ENCODE peak calls at places on chromosomes 3 and 15, in ten cellular contexts. D, J, Y, A, Q, V, R, Z, X and K are unnamed samples.

GRCh38 chr3:42431099-42431498 is 20.7 kb upstream of the LYZL4 start:
- DNase-seq in D (no peak), J (no peak), Y (peak; percentile 37), A (no peak), Q (no peak), V (no peak), R (no peak), Z (no peak), X (no peak), K (no peak)

GRCh38 chr3:111807826-111808225 is 51.2 kb upstream of the PHLDB2 start:
- DNase-seq in D (no peak), J (no peak), Y (no peak), A (no peak), Q (no peak), V (no peak), R (no peak), Z (no peak), X (no peak), K (no peak)

GRCh38 chr15:69893863-69894262 is 203.9 kb downstream of the TLE3 start:
- DNase-seq in D (no peak), J (no peak), Y (peak; percentile 35), A (peak; percentile 60), Q (no peak), V (no peak), R (peak; percentile 79), Z (peak; percentile 54), X (peak; percentile 43), K (no peak)

GRCh38 chr3:125957674-125958510 is 11.1 kb upstream of the ROPN1B start:
- DNase-seq in D (peak; percentile 76), J (no peak), Y (peak; percentile 45), A (no peak), Q (peak; percentile 28), V (no peak), R (no peak), Z (peak; percentile 45), X (no peak), K (no peak)

GRCh38 chr15:99416191-99417188 is 149.3 kb upstream of the MEF2A start:
- DNase-seq in D (no peak), J (no peak), Y (no peak), A (no peak), Q (no peak), V (no peak), R (no peak), Z (peak; percentile 13), X (no peak), K (no peak)

GRCh38 chr3:90261481-90262433 is 1154.3 kb downstream of the EPHA3 start:
- DNase-seq in D (no peak), J (no peak), Y (no peak), A (no peak), Q (no peak), V (no peak), R (no peak), Z (no peak), X (no peak), K (no peak)

GRCh38 chr3:32045091-32045964 is 61.1 kb upstream of the GPD1L start:
- DNase-seq in D (no peak), J (peak; percentile 53), Y (peak; percentile 39), A (peak; percentile 81), Q (peak; percentile 26), V (peak; percentile 46), R (peak; percentile 78), Z (no peak), X (peak; percentile 42), K (peak; percentile 74)

GRCh38 chr3:172090035-172090434 is 50.7 kb downstream of the FNDC3B start:
- DNase-seq in D (no peak), J (no peak), Y (no peak), A (no peak), Q (no peak), V (no peak), R (no peak), Z (no peak), X (no peak), K (no peak)

DNA sequence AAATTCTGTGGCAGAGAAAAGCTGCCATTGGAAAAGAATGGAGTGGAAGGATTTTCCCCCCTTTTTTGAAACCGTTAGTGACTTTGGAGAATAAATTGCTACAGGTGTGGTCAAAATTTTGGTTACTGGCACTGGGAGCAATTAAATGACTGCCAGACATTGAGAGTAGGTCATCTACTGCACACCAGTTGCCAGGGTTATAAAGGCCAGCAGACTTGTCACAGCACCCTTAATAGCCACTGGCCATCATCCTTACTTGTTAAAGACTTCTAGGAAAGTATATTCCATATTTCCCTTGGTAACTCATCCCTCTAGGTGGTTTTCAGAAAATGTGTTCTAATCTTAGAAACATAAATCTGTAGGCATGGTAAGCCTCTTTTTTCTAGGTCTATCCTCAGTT is 8.0 kb downstream of the PIK3CA start:
- DNase-seq in D (no peak), J (no peak), Y (no peak), A (no peak), Q (no peak), V (no peak), R (peak; percentile 28), Z (no peak), X (no peak), K (no peak)
- H3K27ac ChIP-seq in D (no peak overlapping the region), J (no peak overlapping the region), Y (no peak overlapping the region), A (no peak overlapping the region), Q (no peak overlapping the region), V (no peak overlapping the region), R (no peak overlapping the region), Z (no peak overlapping the region), X (no peak overlapping the region), K (no peak overlapping the region)

GRCh38 chr15:33654859-33655258 is 313.4 kb upstream of the CHRM5 start:
- DNase-seq in D (no peak), J (no peak), Y (no peak), A (no peak), Q (no peak), V (no peak), R (peak; percentile 34), Z (peak; percentile 35), X (no peak), K (no peak)
- TF ChIP-seq CTCF in D (no peak), J (no peak), Y (no peak), A (no peak), Q (no peak), V (no peak), R (no peak), Z (no peak), X (no peak), K (no peak)

GRCh38 chr3:33219175-33219487 is 521 bp upstream of the SUSD5 start:
- DNase-seq in D (no peak), J (no peak), Y (no peak), A (no peak), Q (no peak), V (no peak), R (no peak), Z (peak; percentile 16), X (no peak), K (no peak)

GRCh38 chr3:33221241-33221640 is 2.6 kb upstream of the SUSD5 start:
- DNase-seq in D (no peak), J (no peak), Y (no peak), A (no peak), Q (no peak), V (no peak), R (no peak), Z (no peak), X (no peak), K (no peak)

GRCh38 chr3:33215739-33216138 is 2.9 kb downstream of the SUSD5 start:
- DNase-seq in D (no peak), J (no peak), Y (no peak), A (no peak), Q (no peak), V (no peak), R (no peak), Z (no peak), X (no peak), K (no peak)

GRCh38 chr3:33218072-33218445 is 551 bp downstream of the SUSD5 start:
- DNase-seq in D (no peak), J (no peak), Y (no peak), A (no peak), Q (no peak), V (no peak), R (no peak), Z (no peak), X (no peak), K (peak; percentile 57)

GRCh38 chr3:33218446-33219174 is at the start of gene SUSD5:
- DNase-seq in D (peak; percentile 87), J (peak; percentile 31), Y (peak; percentile 24), A (peak; percentile 51), Q (peak; percentile 12), V (no peak), R (no peak), Z (peak; percentile 41), X (no peak), K (peak; percentile 56)
- TF ChIP-seq POLR2A in D (no peak), J (no peak), Y (no peak), A (no peak), Q (no peak), V (no peak), R (no peak), Z (no peak), X (no peak), K (peak; percentile 17)

GRCh38 chr3:191634902-191635301 is 173.9 kb downstream of the PYDC2 start:
- DNase-seq in D (no peak), J (no peak), Y (no peak), A (no peak), Q (no peak), V (no peak), R (no peak), Z (no peak), X (no peak), K (no peak)
- H3K27ac ChIP-seq in D (no peak overlapping the region), J (no peak overlapping the region), Y (no peak overlapping the region), A (no peak overlapping the region), Q (no peak overlapping the region), V (no peak overlapping the region), R (no peak overlapping the region), Z (no peak overlapping the region), X (no peak overlapping the region), K (no peak overlapping the region)

GRCh38 chr15:37362414-37362813 is 262.1 kb upstream of the MEIS2 start:
- DNase-seq in D (no peak), J (no peak), Y (no peak), A (no peak), Q (no peak), V (no peak), R (no peak), Z (no peak), X (no peak), K (no peak)
- TF ChIP-seq CTCF in D (no peak), J (no peak), Y (no peak), A (no peak), Q (no peak), V (no peak), R (no peak), Z (no peak), X (no peak), K (no peak)

DNA sequence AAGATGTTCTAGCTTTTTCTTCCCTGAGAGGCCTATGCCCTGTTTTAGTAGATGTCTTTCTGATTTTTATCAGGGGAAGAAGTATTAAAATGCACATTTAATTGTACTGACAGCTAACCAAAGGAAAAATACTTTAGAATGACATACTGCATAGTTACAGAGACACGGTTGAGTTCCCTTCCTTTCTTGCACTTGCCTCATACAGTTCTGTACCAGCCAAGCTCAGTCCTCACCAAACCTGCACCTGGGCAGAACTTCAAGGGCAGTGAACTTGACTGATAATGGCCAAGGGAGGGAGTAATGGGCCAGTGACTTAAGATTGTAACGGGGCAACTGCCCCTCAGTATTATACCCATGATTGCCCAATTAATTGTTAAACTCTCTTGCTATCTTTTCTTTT is 34.1 kb upstream of the RASGRP1 start:
- DNase-seq in D (no peak), J (no peak), Y (no peak), A (no peak), Q (no peak), V (no peak), R (no peak), Z (no peak), X (no peak), K (no peak)
- TF ChIP-seq POLR2A in D (no peak), J (no peak), Y (no peak), A (no peak), Q (no peak), V (no peak), R (no peak), Z (no peak), X (no peak), K (no peak)

GRCh38 chr3:184002469-184002868 is 15.2 kb downstream of the ABCC5 start:
- DNase-seq in D (no peak), J (no peak), Y (peak; percentile 64), A (no peak), Q (no peak), V (no peak), R (peak; percentile 84), Z (no peak), X (no peak), K (no peak)
- H3K27ac ChIP-seq in D (no peak overlapping the region), J (no peak overlapping the region), Y (peak overlapping the region; percentile 63), A (peak overlapping the region; percentile 74), Q (no peak overlapping the region), V (no peak overlapping the region), R (peak overlapping the region; percentile 88), Z (no peak overlapping the region), X (no peak overlapping the region), K (no peak overlapping the region)